ENCODE peak calls at places on chromosomes 16 and 17, in nine cellular contexts. T is uterus, Z is prostate gland, H is testis, S is Peyer's patch, M is suprapubic skin, N is IMR-90, J is breast epithelium, K is adrenal gland. X is an unnamed sample.
A peak's percentile ranks its signal among the peaks of the same experiment; 100 is the strongest.

GRCh38 chr17:38425744-38426143 is 2.5 kb upstream of the ARHGAP23 start:
- DNase-seq in H (no peak), K (peak; percentile 40), Z (no peak), J (no peak), T (peak; percentile 74), S (no peak), M (no peak), N (no peak), X (peak; percentile 75)

GRCh38 chr17:6495450-6496115 is 51.3 kb downstream of the PIMREG start:
- DNase-seq in J (peak; percentile 36), Z (no peak), M (peak; percentile 58), H (no peak), N (no peak), K (no peak), T (no peak), S (peak; percentile 15), X (no peak)

GRCh38 chr16:26598989-26599785 is 467.5 kb upstream of the C16orf82 start:
- DNase-seq in K (no peak), M (no peak), H (no peak), T (no peak), J (no peak), S (no peak), Z (no peak), N (no peak), X (no peak)

GRCh38 chr17:8294814-8295316 is 335 bp downstream of the SLC25A35 start:
- DNase-seq in J (no peak), N (no peak), Z (no peak), M (no peak), K (no peak), H (no peak), S (no peak), T (no peak), X (no peak)

GRCh38 chr17:58402679-58403078 is 14.7 kb downstream of the RNF43 start:
- DNase-seq in K (no peak), N (no peak), T (no peak), J (no peak), H (no peak), S (no peak), M (no peak), Z (no peak), X (no peak)

GRCh38 chr16:11379420-11379819 is 34.2 kb downstream of the RMI2 start:
- DNase-seq in Z (no peak), H (no peak), T (no peak), M (no peak), N (peak; percentile 65), J (no peak), K (peak; percentile 65), S (no peak), X (no peak)

GRCh38 chr16:3171181-3171854 is 16.7 kb upstream of the OR1F1 start:
- DNase-seq in M (no peak), J (no peak), N (no peak), K (no peak), Z (no peak), H (no peak), T (no peak), S (no peak), X (no peak)

GRCh38 chr17:49817993-49818392 is 29.5 kb downstream of the KAT7 start:
- DNase-seq in M (no peak), H (no peak), S (no peak), Z (no peak), J (no peak), K (no peak), N (no peak), T (no peak), X (no peak)

GRCh38 chr17:64112978-64113377 is 17.0 kb downstream of the ERN1 start:
- DNase-seq in J (no peak), T (no peak), K (no peak), Z (no peak), M (no peak), H (no peak), N (peak; percentile 69), S (no peak), X (no peak)

GRCh38 chr17:18093616-18094408 is 6.1 kb downstream of the DRG2 start:
- DNase-seq in H (peak; percentile 57), S (no peak), J (no peak), N (peak; percentile 83), Z (peak; percentile 19), T (no peak), M (no peak), K (peak; percentile 81), X (peak; percentile 75)

GRCh38 chr17:49482144-49482817 is 12.8 kb upstream of the NGFR start:
- DNase-seq in H (no peak), M (no peak), Z (no peak), S (no peak), K (no peak), J (no peak), N (peak; percentile 16), T (no peak), X (no peak)

GRCh38 chr16:46812781-46813555 is 18.0 kb downstream of the C16orf87 start:
- DNase-seq in Z (no peak), N (no peak), S (no peak), M (no peak), T (no peak), J (no peak), H (no peak), K (no peak), X (no peak)

GRCh38 chr17:41404024-41404651 is 6.7 kb upstream of the KRT31 start:
- DNase-seq in M (no peak), N (peak; percentile 97), J (no peak), H (no peak), S (no peak), Z (no peak), K (peak; percentile 47), T (peak; percentile 49), X (no peak)

GRCh38 chr16:66475232-66475631 is 48.1 kb downstream of the BEAN1 start:
- DNase-seq in J (no peak), S (peak; percentile 29), Z (no peak), T (no peak), N (no peak), M (peak; percentile 58), K (no peak), H (no peak), X (no peak)

GRCh38 chr16:28265822-28266221 is 26.5 kb upstream of the SBK1 start:
- DNase-seq in S (no peak), T (no peak), J (no peak), Z (no peak), M (no peak), N (no peak), H (no peak), K (no peak), X (no peak)
- TF ChIP-seq POLR2A in S (no peak), T (no peak), J (no peak), Z (no peak), M (no peak), N (no peak), H (no peak), K (no peak), X (no peak)

GRCh38 chr16:68995011-68995504 is 110.4 kb upstream of the HAS3 start:
- DNase-seq in K (no peak), S (peak; percentile 47), Z (peak; percentile 34), T (no peak), H (peak; percentile 28), J (no peak), N (peak; percentile 58), M (no peak), X (no peak)
- TF ChIP-seq CTCF in K (no peak), S (no peak), Z (peak; percentile 13), T (no peak), H (no peak), J (peak; percentile 30), N (peak; percentile 39), M (peak; percentile 25), X (no peak)

DNA sequence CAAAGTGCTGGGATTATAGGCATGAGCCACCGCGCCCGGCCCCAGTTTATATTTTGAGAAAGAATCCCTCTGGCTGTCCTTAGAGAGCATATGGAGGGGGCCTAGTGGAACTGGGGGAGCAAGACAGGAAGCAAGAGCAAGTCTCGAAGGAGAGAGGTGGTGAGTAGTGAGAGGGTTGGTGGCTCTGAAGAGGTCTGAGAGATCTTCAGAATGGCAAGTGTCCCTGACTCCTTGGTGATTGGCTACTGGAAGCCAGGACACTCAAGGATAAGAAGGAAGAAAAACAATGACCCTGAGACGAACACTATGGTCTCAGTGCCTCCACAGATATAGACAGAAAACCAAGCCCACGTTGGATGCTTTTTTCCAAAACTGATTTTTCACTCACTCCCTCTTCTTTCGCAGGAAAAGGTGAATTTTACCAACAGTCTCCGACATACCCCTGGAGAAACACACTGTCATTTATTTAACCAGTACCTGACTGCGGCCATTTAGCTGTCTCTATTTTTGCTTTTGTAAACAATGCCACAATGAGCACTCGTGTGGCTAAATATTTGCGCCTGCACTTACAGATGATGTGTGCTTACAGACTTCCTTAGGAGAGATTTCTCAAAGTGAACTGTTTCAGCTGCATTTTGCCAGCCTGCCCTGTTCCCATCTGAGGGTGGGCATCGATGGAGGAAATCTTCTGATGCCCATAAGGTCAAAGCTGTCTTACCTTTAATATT is 15.9 kb upstream of the DOK4 start:
- DNase-seq in K (no peak), Z (no peak), N (no peak), T (no peak), J (no peak), S (no peak), M (no peak), H (no peak), X (no peak)
- H3K27me3 ChIP-seq in K (no peaks in the 10 kb centered on the region), Z (no peaks in the 10 kb centered on the region), N (peaks cover 66% of the 10 kb centered on the region), T (no peaks in the 10 kb centered on the region), J (no peaks in the 10 kb centered on the region), S (no peaks in the 10 kb centered on the region), M (no peaks in the 10 kb centered on the region), H (no peaks in the 10 kb centered on the region), X (no peaks in the 10 kb centered on the region)

GRCh38 chr17:29147682-29148081 is 32.5 kb downstream of the MYO18A start:
- DNase-seq in H (no peak), Z (no peak), N (no peak), J (no peak), K (no peak), T (no peak), M (no peak), S (no peak), X (no peak)

GRCh38 chr17:29149431-29150064 is 30.6 kb downstream of the MYO18A start:
- DNase-seq in M (no peak), H (no peak), T (peak; percentile 45), N (peak; percentile 36), S (peak; percentile 61), K (peak; percentile 55), Z (peak; percentile 48), J (no peak), X (no peak)

GRCh38 chr17:29148257-29148789 is 31.9 kb downstream of the MYO18A start:
- DNase-seq in K (no peak), H (no peak), T (no peak), J (no peak), Z (no peak), N (no peak), M (no peak), S (no peak), X (no peak)

GRCh38 chr17:29150191-29150590 is 30.0 kb downstream of the MYO18A start:
- DNase-seq in H (no peak), K (no peak), T (no peak), N (no peak), J (peak; percentile 70), S (no peak), Z (peak; percentile 66), M (no peak), X (no peak)

DNA sequence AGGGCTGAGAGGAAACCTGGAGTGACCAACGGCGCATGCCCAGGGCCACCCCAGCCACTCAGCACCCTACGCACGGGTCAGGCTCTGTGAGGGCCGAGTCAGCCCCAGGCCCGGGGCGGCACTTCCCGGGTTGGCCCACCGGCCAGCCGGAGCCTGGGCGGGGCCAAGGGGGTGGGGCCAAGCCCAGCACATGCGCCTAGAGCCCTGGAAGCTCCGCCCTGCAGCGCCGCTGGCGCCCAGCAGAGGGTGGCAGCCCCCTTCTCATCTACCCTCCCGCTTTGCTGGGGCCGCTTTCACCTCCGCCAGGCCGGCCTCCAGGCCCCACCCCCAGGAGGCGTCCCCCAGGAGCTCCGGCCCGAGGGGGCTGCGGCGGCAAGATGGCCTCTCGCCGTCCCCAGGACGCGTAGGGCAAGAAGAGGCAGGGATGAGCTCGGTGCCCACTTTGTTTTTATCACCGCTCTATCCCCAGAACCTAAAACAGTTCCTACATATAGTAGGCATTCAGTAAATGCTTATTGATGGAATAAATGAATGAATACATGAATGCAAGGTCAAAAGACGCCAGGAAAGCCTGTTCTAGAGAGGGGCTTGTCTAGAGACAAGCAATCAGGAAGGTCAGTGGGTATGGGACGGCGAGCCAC is 31.3 kb downstream of the MYO18A start:
- DNase-seq in M (peak; percentile 96), H (peak; percentile 95), T (peak; percentile 93), J (peak; percentile 92), S (peak; percentile 98), Z (peak; percentile 89), N (peak; percentile 90), K (peak; percentile 94), X (peak; percentile 92)
- TF ChIP-seq POLR2A in M (no peak), H (no peak), T (peak; percentile 48), J (no peak), S (peak; percentile 40), Z (peak; percentile 37), N (peak; percentile 59), K (peak; percentile 54), X (no peak)

X was measured in heart left ventricle.